ENCODE peak calls at places on chromosomes 4 and X, in seven cellular contexts. Y, B, V, R, M, K and L are unnamed samples.

GRCh38 chrX:12002876-12003275 is 135.4 kb upstream of the FRMPD4 start:
- DNase-seq in M (no peak), K (no peak), Y (no peak), R (peak; percentile 25), B (no peak), V (no peak), L (no peak)

GRCh38 chr4:98680806-98681205 is 22.4 kb upstream of the TSPAN5 start:
- DNase-seq in Y (no peak), B (no peak), M (no peak), K (no peak), V (no peak), R (no peak), L (no peak)

GRCh38 chr4:129978315-129978714 is 882.4 kb downstream of the C4orf33 start:
- DNase-seq in K (no peak), Y (no peak), V (no peak), M (no peak), B (no peak), R (no peak), L (no peak)

GRCh38 chr4:169070071-169070894 is 60.2 kb upstream of the CBR4 start:
- DNase-seq in R (peak; percentile 94), Y (no peak), M (peak; percentile 77), K (no peak), B (peak; percentile 41), V (peak; percentile 95), L (no peak)

GRCh38 chrX:22246620-22247019 is 26.1 kb upstream of the CBLL2 start:
- DNase-seq in V (peak; percentile 10), R (peak; percentile 61), B (no peak), K (no peak), Y (no peak), M (no peak), L (no peak)

GRCh38 chr4:89305712-89306437 is 1.7 kb downstream of the GPRIN3 start:
- DNase-seq in B (no peak), K (no peak), R (no peak), M (no peak), V (no peak), Y (no peak), L (no peak)

GRCh38 chrX:135549519-135549918 is 29.1 kb downstream of the INTS6L start:
- DNase-seq in R (no peak), M (no peak), V (no peak), K (no peak), B (no peak), Y (no peak), L (no peak)

GRCh38 chr4:56147371-56147770 is 198.6 kb downstream of the CEP135 start:
- DNase-seq in K (no peak), V (no peak), M (no peak), B (no peak), R (no peak), Y (no peak), L (no peak)

GRCh38 chr4:148730766-148731165 is 288.6 kb upstream of the NR3C2 start:
- DNase-seq in R (no peak), V (no peak), K (no peak), M (no peak), Y (no peak), B (no peak), L (no peak)

GRCh38 chr4:2412885-2413716 is 5.3 kb downstream of the ZFYVE28 start:
- DNase-seq in B (peak; percentile 53), M (peak; percentile 54), Y (peak; percentile 85), R (peak; percentile 95), V (peak; percentile 81), K (peak; percentile 74), L (peak; percentile 82)

GRCh38 chr4:87057835-87058234 is 123.0 kb downstream of the AFF1 start:
- DNase-seq in B (no peak), M (no peak), K (no peak), V (no peak), R (no peak), Y (no peak), L (no peak)

GRCh38 chrX:19793471-19793870 is 93.9 kb downstream of the SH3KBP1 start:
- DNase-seq in B (no peak), V (no peak), R (peak; percentile 23), Y (no peak), M (no peak), K (no peak), L (no peak)

GRCh38 chr4:10677796-10678497 is 6.6 kb downstream of the CLNK start:
- DNase-seq in K (no peak), Y (no peak), B (no peak), M (no peak), V (no peak), R (no peak), L (no peak)

GRCh38 chr4:123110147-123110546 is 187.8 kb upstream of the NUDT6 start:
- DNase-seq in R (no peak), K (no peak), V (no peak), M (no peak), Y (no peak), B (no peak), L (no peak)

GRCh38 chr4:10611673-10612072 is 72.9 kb downstream of the CLNK start:
- DNase-seq in B (no peak), Y (no peak), R (peak; percentile 93), K (no peak), M (peak; percentile 64), V (peak; percentile 24), L (no peak)

GRCh38 chrX:103584606-103585005 is 709 bp upstream of the TCEAL4 start:
- DNase-seq in R (peak; percentile 2), K (no peak), M (no peak), V (no peak), Y (no peak), B (no peak), L (no peak)

GRCh38 chrX:150569155-150569477 is 695 bp downstream of the MTM1 start:
- DNase-seq in K (no peak), B (no peak), R (no peak), Y (peak; percentile 18), V (no peak), M (no peak), L (no peak)

GRCh38 chrX:48573690-48574269 is 504 bp upstream of the RBM3 start:
- DNase-seq in K (no peak), M (no peak), Y (no peak), B (peak; percentile 69), V (no peak), R (no peak), L (no peak)

GRCh38 chrX:68895339-68896250 is 66.8 kb downstream of the EFNB1 start:
- DNase-seq in Y (peak; percentile 8), R (peak; percentile 3), K (no peak), M (no peak), V (no peak), B (peak; percentile 63), L (peak; percentile 53)

GRCh38 chrX:38326086-38326485 is 1.2 kb downstream of the RPGR start:
- DNase-seq in K (no peak), V (no peak), Y (no peak), M (no peak), B (no peak), R (peak; percentile 31), L (no peak)

GRCh38 chr4:31171362-31171761 is 451.2 kb downstream of the PCDH7 start:
- DNase-seq in Y (no peak), K (no peak), M (no peak), V (no peak), R (no peak), B (no peak), L (no peak)

GRCh38 chrX:50798782-50799181 is 15.2 kb downstream of the SHROOM4 start:
- DNase-seq in Y (no peak), B (no peak), K (no peak), M (no peak), V (no peak), R (no peak), L (no peak)

GRCh38 chr4:24657768-24658617 is 73.6 kb upstream of the DHX15 start:
- DNase-seq in Y (peak; percentile 61), R (peak; percentile 33), K (peak; percentile 32), M (no peak), B (no peak), V (no peak), L (peak; percentile 38)

GRCh38 chrX:54301516-54301915 is 56.3 kb downstream of the WNK3 start:
- DNase-seq in M (no peak), V (no peak), K (no peak), R (no peak), Y (no peak), B (no peak), L (no peak)

GRCh38 chr4:180717451-180717850 is 1525.8 kb upstream of the TENM3 start:
- DNase-seq in Y (no peak), K (no peak), V (no peak), B (no peak), R (no peak), M (no peak), L (no peak)

GRCh38 chrX:119871245-119871598 is 311 bp downstream of the RNF113A start:
- DNase-seq in Y (no peak), B (no peak), V (no peak), R (no peak), M (no peak), K (no peak), L (no peak)

GRCh38 chr4:83772680-83773079 is 236.8 kb downstream of the GPAT3 start:
- DNase-seq in R (no peak), K (no peak), V (no peak), Y (no peak), B (no peak), M (no peak), L (no peak)

GRCh38 chrX:119605398-119605738 is 856 bp downstream of the NKRF start:
- DNase-seq in M (no peak), K (no peak), Y (no peak), R (peak; percentile 33), V (no peak), B (peak; percentile 33), L (peak; percentile 3)

GRCh38 chrX:154411322-154411980 is at the start of gene TAFAZZIN:
- DNase-seq in V (no peak), B (peak; percentile 77), R (peak; percentile 76), Y (peak; percentile 69), K (peak; percentile 84), M (no peak), L (peak; percentile 10)

GRCh38 chr4:180757927-180758326 is 1485.3 kb upstream of the TENM3 start:
- DNase-seq in Y (no peak), K (no peak), M (no peak), R (no peak), V (no peak), B (no peak), L (no peak)

GRCh38 chr4:26804451-26804850 is 56.2 kb upstream of the STIM2 start:
- DNase-seq in K (no peak), M (no peak), B (no peak), Y (no peak), R (no peak), V (no peak), L (no peak)

GRCh38 chrX:10722804-10723364 is 102.5 kb upstream of the MID1 start:
- DNase-seq in K (peak; percentile 56), Y (peak; percentile 50), B (peak; percentile 51), R (peak; percentile 55), V (peak; percentile 40), M (no peak), L (peak; percentile 4)

GRCh38 chrX:81195712-81196111 is 6.0 kb downstream of the HMGN5 start:
- DNase-seq in M (no peak), R (peak; percentile 60), V (peak; percentile 17), Y (no peak), K (no peak), B (peak; percentile 28), L (no peak)